ENCODE peak calls at places on chromosomes 11 and 22, in seven cellular contexts. W, Y, U, D, F, J and K are unnamed samples.
A peak's percentile ranks its signal among the peaks of the same experiment; 100 is the strongest.

GRCh38 chr11:67545280-67545679 is 22.0 kb upstream of the CABP2 start:
- DNase-seq in F (no peak), U (no peak), D (no peak), Y (peak; percentile 78), J (peak; percentile 90), W (no peak), K (no peak)

GRCh38 chr11:45650166-45651095 is 15.0 kb downstream of the CHST1 start:
- DNase-seq in W (no peak), D (no peak), F (no peak), U (no peak), Y (no peak), J (no peak), K (no peak)

GRCh38 chr22:30556388-30556787 is 9.8 kb upstream of the SEC14L6 start:
- DNase-seq in J (no peak), W (no peak), F (no peak), Y (no peak), U (no peak), D (no peak), K (no peak)

GRCh38 chr11:47856186-47856585 is 8.0 kb upstream of the NUP160 start:
- DNase-seq in F (no peak), Y (peak; percentile 44), U (no peak), D (no peak), J (no peak), W (no peak), K (no peak)

GRCh38 chr11:36156486-36157150 is 132.6 kb downstream of the COMMD9 start:
- DNase-seq in F (peak; percentile 33), U (no peak), D (no peak), Y (no peak), W (no peak), J (no peak), K (no peak)

GRCh38 chr11:47270331-47271271 is 668 bp downstream of the MADD start:
- DNase-seq in Y (no peak), D (peak; percentile 54), W (no peak), U (no peak), J (peak; percentile 30), F (no peak), K (no peak)

GRCh38 chr22:19937616-19938473 is 3.7 kb upstream of the COMT start:
- DNase-seq in F (no peak), D (no peak), Y (peak; percentile 59), J (no peak), W (no peak), U (no peak), K (no peak)

GRCh38 chr22:36493690-36494110 is 12.3 kb upstream of the TXN2 start:
- DNase-seq in W (no peak), F (no peak), Y (no peak), D (no peak), U (peak; percentile 45), J (no peak), K (no peak)

GRCh38 chr11:28836285-28837081 is 728.3 kb downstream of the METTL15 start:
- DNase-seq in Y (no peak), U (no peak), F (no peak), W (peak; percentile 97), D (no peak), J (no peak), K (peak; percentile 93)

GRCh38 chr11:112610494-112610893 is 349.8 kb upstream of the PLET1 start:
- DNase-seq in U (no peak), D (no peak), F (no peak), Y (no peak), W (no peak), J (no peak), K (no peak)

GRCh38 chr11:84714316-84714780 is 912.8 kb downstream of the DLG2 start:
- DNase-seq in F (no peak), D (no peak), W (no peak), J (peak; percentile 63), Y (peak; percentile 21), U (no peak), K (no peak)

DNA sequence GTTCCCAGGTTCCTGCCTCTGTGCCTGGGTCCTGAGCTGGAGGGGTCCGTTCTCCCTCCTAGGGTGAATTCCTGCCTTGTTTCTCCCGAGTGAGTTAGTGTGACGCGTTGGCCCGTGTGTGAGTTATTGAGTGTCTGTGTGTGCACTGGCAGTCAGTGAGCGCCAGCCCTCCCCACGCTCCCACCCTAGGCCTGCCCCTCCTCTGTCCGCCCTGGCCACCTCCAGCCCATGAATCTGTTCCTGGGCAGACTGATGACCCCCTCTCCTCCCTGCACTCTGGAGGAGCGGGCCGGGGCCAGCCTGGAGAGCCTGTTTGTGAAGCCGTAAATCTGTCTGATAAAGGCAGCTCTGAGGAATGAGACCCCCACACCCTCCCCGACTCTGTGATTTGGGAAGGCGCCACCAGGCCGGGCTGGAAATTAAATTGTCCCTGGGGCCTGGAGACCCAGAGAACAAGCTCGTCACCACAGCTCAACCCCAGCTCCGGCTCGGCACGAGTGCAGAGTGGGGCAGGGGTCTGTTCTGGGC is 8.5 kb downstream of the TSSC4 start:
- DNase-seq in D (no peak), J (no peak), W (no peak), F (peak; percentile 66), U (no peak), Y (no peak), K (no peak)
- H3K4me3 ChIP-seq in D (no peak overlapping the region), J (no peak overlapping the region), W (no peak overlapping the region), F (no peak overlapping the region), U (no peak overlapping the region), Y (no peak overlapping the region), K (no peak overlapping the region)

DNA sequence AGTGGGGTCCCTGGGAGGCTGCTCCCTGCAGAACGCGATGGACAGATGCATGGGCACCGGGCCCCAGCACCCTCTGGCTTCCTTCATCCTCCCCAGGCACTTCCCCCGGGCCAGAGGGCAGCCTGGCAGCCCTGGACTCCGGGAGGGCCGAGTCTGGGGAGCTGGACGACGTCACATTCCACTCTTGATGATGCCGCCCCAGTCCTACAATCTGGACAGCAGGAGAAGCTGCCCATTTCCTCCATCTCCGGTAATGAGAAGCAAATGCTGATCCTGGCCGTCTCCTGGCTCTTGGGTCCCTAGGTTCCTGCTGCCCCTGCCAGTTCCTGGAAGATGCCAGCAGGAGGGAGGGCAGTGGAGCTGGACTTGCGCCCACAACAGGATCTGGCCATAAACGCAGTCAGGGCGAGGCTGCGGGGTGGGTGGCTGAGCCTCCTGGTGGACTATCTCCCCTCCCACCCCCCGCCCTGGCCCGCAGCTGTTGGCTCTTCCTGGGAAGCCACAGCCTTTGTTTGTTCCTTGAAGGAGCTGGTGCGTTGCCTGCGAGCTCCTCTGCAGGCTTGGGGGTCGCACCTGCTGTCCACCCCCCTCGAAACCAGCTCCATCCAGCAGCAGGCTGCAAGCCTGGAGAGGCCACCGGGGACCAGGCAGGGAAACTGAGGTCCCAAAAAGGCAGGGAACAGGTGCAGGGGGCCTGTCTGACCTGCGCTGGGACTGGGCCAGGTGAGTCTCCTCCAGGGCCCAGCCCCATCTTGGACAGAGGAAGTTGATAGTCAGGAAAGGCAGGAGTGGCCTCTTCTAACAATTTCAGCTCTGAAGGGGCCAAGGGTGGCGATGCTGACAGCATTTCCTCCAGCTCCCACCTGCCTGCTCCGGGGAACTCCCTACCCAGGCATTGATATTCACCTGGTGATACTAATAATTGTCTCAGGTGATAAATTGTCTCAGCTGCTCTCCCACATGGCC is 17.9 kb upstream of the MUC6 start:
- DNase-seq in W (no peak), J (no peak), U (no peak), Y (peak; percentile 72), D (no peak), F (no peak), K (no peak)
- H3K4me3 ChIP-seq in W (no peak overlapping the region), J (no peak overlapping the region), U (no peak overlapping the region), Y (no peak overlapping the region), D (no peak overlapping the region), F (no peak overlapping the region), K (no peak overlapping the region)

GRCh38 chr11:65045061-65045460 is 4.1 kb downstream of the SAC3D1 start:
- DNase-seq in Y (no peak), D (no peak), W (no peak), F (no peak), J (no peak), U (no peak), K (no peak)

GRCh38 chr11:65045728-65046127 is 4.7 kb downstream of the SAC3D1 start:
- DNase-seq in F (no peak), U (no peak), D (no peak), W (no peak), Y (no peak), J (no peak), K (no peak)

GRCh38 chr11:65041206-65042035 is at the start of gene SAC3D1:
- DNase-seq in D (peak; percentile 79), J (peak; percentile 64), Y (peak; percentile 70), F (no peak), W (no peak), U (no peak), K (no peak)

GRCh38 chr11:65042899-65043298 is 1.9 kb downstream of the SAC3D1 start:
- DNase-seq in U (no peak), W (no peak), F (no peak), D (no peak), J (no peak), Y (no peak), K (no peak)

DNA sequence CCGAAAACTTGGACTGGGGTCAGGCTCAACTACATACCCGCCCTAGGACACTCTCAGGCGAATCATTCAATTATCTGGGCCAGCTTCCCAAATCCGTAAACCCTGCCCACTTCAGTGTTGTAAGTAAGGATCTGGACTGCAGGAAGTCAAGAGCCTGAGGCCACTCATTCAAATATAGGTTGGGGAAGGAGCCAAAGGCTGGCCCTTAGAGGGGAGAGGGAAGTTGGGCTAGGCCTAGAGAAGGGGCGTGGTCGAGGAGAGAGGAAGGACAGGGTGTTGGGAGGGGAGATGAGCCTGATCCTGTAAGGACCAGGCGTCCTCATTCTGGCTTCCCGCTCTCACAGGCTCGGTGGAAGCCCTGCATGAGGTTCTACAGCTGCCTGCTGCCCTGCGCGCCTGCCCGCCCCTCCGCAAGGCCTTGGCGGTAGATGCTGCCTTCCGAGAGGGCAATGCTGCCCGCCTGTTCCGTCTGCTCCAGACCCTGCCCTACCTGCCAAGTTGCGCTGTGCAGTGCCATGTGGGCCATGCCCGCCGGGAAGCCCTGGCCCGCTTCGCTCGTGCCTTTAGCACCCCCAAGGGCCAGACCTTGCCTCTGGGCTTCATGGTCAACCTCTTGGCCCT is 3.0 kb downstream of the SAC3D1 start:
- DNase-seq in J (no peak), U (peak; percentile 80), D (no peak), Y (no peak), W (peak; percentile 29), F (no peak), K (no peak)
- H3K4me3 ChIP-seq in J (no peak overlapping the region), U (no peak overlapping the region), D (no peak overlapping the region), Y (no peak overlapping the region), W (no peak overlapping the region), F (no peak overlapping the region), K (no peak overlapping the region)

DNA sequence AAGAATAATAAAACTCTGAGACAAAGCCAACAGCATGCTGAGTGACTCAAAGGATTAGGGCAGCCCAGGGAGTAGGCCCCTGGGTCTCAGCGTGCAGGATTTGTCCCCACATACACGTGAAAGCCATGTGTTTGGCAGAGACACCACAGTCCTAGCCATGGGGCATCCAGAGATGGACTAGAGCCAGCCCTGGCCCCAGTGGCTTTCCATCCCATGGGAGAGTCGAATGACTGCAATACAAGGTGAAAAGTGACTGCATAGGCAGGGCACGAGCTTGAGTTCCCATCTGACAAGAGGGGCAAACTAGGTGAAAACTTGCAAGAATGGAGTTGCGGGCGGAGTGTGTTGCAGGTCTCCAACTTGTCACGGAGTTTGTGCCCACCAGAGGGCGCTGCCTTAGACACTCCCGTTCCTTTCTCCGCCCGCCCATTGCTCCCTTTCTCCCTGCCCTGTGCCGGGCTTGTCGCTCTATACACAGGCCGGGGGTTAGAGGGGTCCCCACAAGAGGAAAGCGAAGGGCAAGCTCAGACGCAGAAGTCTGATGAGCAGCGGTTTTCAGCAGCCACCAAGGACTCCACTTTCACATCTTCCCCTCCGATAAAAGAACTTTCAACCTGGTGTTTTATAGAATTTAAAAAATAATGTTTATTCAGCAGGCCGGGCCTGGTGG is 24.2 kb downstream of the TSKU start:
- DNase-seq in D (peak; percentile 45), J (peak; percentile 90), Y (peak; percentile 77), F (peak; percentile 82), U (peak; percentile 84), W (no peak), K (no peak)
- H3K4me3 ChIP-seq in D (no peak overlapping the region), J (no peak overlapping the region), Y (no peak overlapping the region), F (no peak overlapping the region), U (no peak overlapping the region), W (no peak overlapping the region), K (no peak overlapping the region)